ENCODE peak calls at places on chromosomes 12 and 14, in six cellular contexts. One of them, this sample, is unnamed.

GRCh38 chr12:90953956-90954421 is 987 bp downstream of the CCER1 start:
- DNase-seq in IMR-90: no peak
- DNase-seq in activated CD8-positive, alpha-beta memory T cell treated with anti-CD3 and anti-CD28 coated beads for 4 hours: no peak
- DNase-seq in H1: peak; percentile 87
- DNase-seq in heart left ventricle: no peak
- DNase-seq in DMS53: peak; percentile 15
- DNase-seq in this sample: no peak

GRCh38 chr12:84599539-84599938 is 313.1 kb downstream of the SLC6A15 start:
- DNase-seq in heart left ventricle: no peak
- DNase-seq in activated CD8-positive, alpha-beta memory T cell treated with anti-CD3 and anti-CD28 coated beads for 4 hours: no peak
- DNase-seq in H1: no peak
- DNase-seq in IMR-90: no peak
- DNase-seq in DMS53: peak; percentile 89
- DNase-seq in this sample: no peak

GRCh38 chr12:124020398-124021024 is 47.5 kb downstream of the ZNF664 start:
- DNase-seq in DMS53: no peak
- DNase-seq in H1: no peak
- DNase-seq in heart left ventricle: no peak
- DNase-seq in IMR-90: no peak
- DNase-seq in activated CD8-positive, alpha-beta memory T cell treated with anti-CD3 and anti-CD28 coated beads for 4 hours: no peak
- DNase-seq in this sample: no peak

GRCh38 chr14:73785336-73785833 is 66.2 kb upstream of the PTGR2 start:
- DNase-seq in DMS53: no peak
- DNase-seq in activated CD8-positive, alpha-beta memory T cell treated with anti-CD3 and anti-CD28 coated beads for 4 hours: no peak
- DNase-seq in heart left ventricle: no peak
- DNase-seq in IMR-90: peak; percentile 93
- DNase-seq in H1: no peak
- DNase-seq in this sample: no peak

GRCh38 chr12:99009654-99010296 is 364.7 kb downstream of the APAF1 start:
- DNase-seq in activated CD8-positive, alpha-beta memory T cell treated with anti-CD3 and anti-CD28 coated beads for 4 hours: no peak
- DNase-seq in IMR-90: no peak
- DNase-seq in DMS53: no peak
- DNase-seq in heart left ventricle: no peak
- DNase-seq in H1: no peak
- DNase-seq in this sample: no peak

GRCh38 chr12:16359512-16360491 is 12.4 kb downstream of the MGST1 start:
- DNase-seq in IMR-90: peak; percentile 47
- DNase-seq in activated CD8-positive, alpha-beta memory T cell treated with anti-CD3 and anti-CD28 coated beads for 4 hours: no peak
- DNase-seq in DMS53: peak; percentile 90
- DNase-seq in heart left ventricle: peak; percentile 20
- DNase-seq in H1: peak; percentile 41
- DNase-seq in this sample: peak; percentile 21

GRCh38 chr14:105169776-105170655 is 1.4 kb upstream of the JAG2 start:
- DNase-seq in IMR-90: no peak
- DNase-seq in heart left ventricle: no peak
- DNase-seq in H1: no peak
- DNase-seq in DMS53: peak; percentile 54
- DNase-seq in activated CD8-positive, alpha-beta memory T cell treated with anti-CD3 and anti-CD28 coated beads for 4 hours: no peak
- DNase-seq in this sample: no peak

GRCh38 chr14:103444837-103445524 is 59.8 kb downstream of the MARK3 start:
- DNase-seq in H1: no peak
- DNase-seq in heart left ventricle: no peak
- DNase-seq in DMS53: peak; percentile 68
- DNase-seq in activated CD8-positive, alpha-beta memory T cell treated with anti-CD3 and anti-CD28 coated beads for 4 hours: no peak
- DNase-seq in IMR-90: peak; percentile 83
- DNase-seq in this sample: no peak

GRCh38 chr14:64580451-64580850 is 30.7 kb downstream of the PPP1R36 start:
- DNase-seq in H1: no peak
- DNase-seq in DMS53: no peak
- DNase-seq in heart left ventricle: no peak
- DNase-seq in activated CD8-positive, alpha-beta memory T cell treated with anti-CD3 and anti-CD28 coated beads for 4 hours: no peak
- DNase-seq in IMR-90: peak; percentile 45
- DNase-seq in this sample: no peak

GRCh38 chr12:80823393-80823792 is 106.7 kb downstream of the MYF5 start:
- DNase-seq in DMS53: no peak
- DNase-seq in H1: no peak
- DNase-seq in activated CD8-positive, alpha-beta memory T cell treated with anti-CD3 and anti-CD28 coated beads for 4 hours: no peak
- DNase-seq in heart left ventricle: no peak
- DNase-seq in IMR-90: no peak
- DNase-seq in this sample: no peak

GRCh38 chr14:63499701-63500250 is 43.4 kb downstream of the PPP2R5E start:
- DNase-seq in activated CD8-positive, alpha-beta memory T cell treated with anti-CD3 and anti-CD28 coated beads for 4 hours: no peak
- DNase-seq in heart left ventricle: no peak
- DNase-seq in DMS53: no peak
- DNase-seq in H1: no peak
- DNase-seq in IMR-90: peak; percentile 77
- DNase-seq in this sample: peak; percentile 39

GRCh38 chr12:107600596-107601144 is 84.9 kb upstream of the PWP1 start:
- DNase-seq in IMR-90: no peak
- DNase-seq in DMS53: no peak
- DNase-seq in heart left ventricle: no peak
- DNase-seq in H1: no peak
- DNase-seq in activated CD8-positive, alpha-beta memory T cell treated with anti-CD3 and anti-CD28 coated beads for 4 hours: no peak
- DNase-seq in this sample: no peak

GRCh38 chr12:53466640-53467039 is 14.7 kb downstream of the PCBP2 start:
- DNase-seq in heart left ventricle: no peak
- DNase-seq in H1: no peak
- DNase-seq in DMS53: peak; percentile 28
- DNase-seq in activated CD8-positive, alpha-beta memory T cell treated with anti-CD3 and anti-CD28 coated beads for 4 hours: no peak
- DNase-seq in IMR-90: no peak
- DNase-seq in this sample: peak; percentile 37

GRCh38 chr14:76759589-76759988 is 1.7 kb upstream of the VASH1 start:
- DNase-seq in IMR-90: no peak
- DNase-seq in DMS53: no peak
- DNase-seq in H1: no peak
- DNase-seq in heart left ventricle: no peak
- DNase-seq in activated CD8-positive, alpha-beta memory T cell treated with anti-CD3 and anti-CD28 coated beads for 4 hours: no peak
- DNase-seq in this sample: no peak

GRCh38 chr12:128316981-128317526 is 50.1 kb downstream of the TMEM132C start:
- DNase-seq in activated CD8-positive, alpha-beta memory T cell treated with anti-CD3 and anti-CD28 coated beads for 4 hours: no peak
- DNase-seq in IMR-90: no peak
- DNase-seq in DMS53: no peak
- DNase-seq in H1: no peak
- DNase-seq in heart left ventricle: no peak
- DNase-seq in this sample: no peak

GRCh38 chr12:102426599-102427541 is 53.5 kb downstream of the IGF1 start:
- DNase-seq in heart left ventricle: no peak
- DNase-seq in H1: no peak
- DNase-seq in IMR-90: peak; percentile 51
- DNase-seq in DMS53: no peak
- DNase-seq in activated CD8-positive, alpha-beta memory T cell treated with anti-CD3 and anti-CD28 coated beads for 4 hours: no peak
- DNase-seq in this sample: peak; percentile 11

GRCh38 chr12:118061876-118062791 is 1.2 kb upstream of the WSB2 start:
- DNase-seq in activated CD8-positive, alpha-beta memory T cell treated with anti-CD3 and anti-CD28 coated beads for 4 hours: no peak
- DNase-seq in IMR-90: peak; percentile 58
- DNase-seq in heart left ventricle: peak; percentile 47
- DNase-seq in H1: no peak
- DNase-seq in DMS53: peak; percentile 85
- DNase-seq in this sample: no peak

GRCh38 chr14:104358528-104359300 is 220.3 kb downstream of the KIF26A start:
- DNase-seq in DMS53: no peak
- DNase-seq in IMR-90: no peak
- DNase-seq in heart left ventricle: no peak
- DNase-seq in activated CD8-positive, alpha-beta memory T cell treated with anti-CD3 and anti-CD28 coated beads for 4 hours: no peak
- DNase-seq in H1: no peak
- DNase-seq in this sample: peak; percentile 4

GRCh38 chr12:3431685-3432084 is 59.3 kb upstream of the PRMT8 start:
- DNase-seq in H1: no peak
- DNase-seq in DMS53: peak; percentile 91
- DNase-seq in activated CD8-positive, alpha-beta memory T cell treated with anti-CD3 and anti-CD28 coated beads for 4 hours: no peak
- DNase-seq in heart left ventricle: no peak
- DNase-seq in IMR-90: no peak
- DNase-seq in this sample: no peak

GRCh38 chr12:122836027-122836921 is 1.0 kb downstream of the HIP1R start:
- DNase-seq in DMS53: peak; percentile 80
- DNase-seq in activated CD8-positive, alpha-beta memory T cell treated with anti-CD3 and anti-CD28 coated beads for 4 hours: no peak
- DNase-seq in IMR-90: peak; percentile 16
- DNase-seq in heart left ventricle: no peak
- DNase-seq in H1: no peak
- DNase-seq in this sample: no peak

GRCh38 chr12:79557690-79558315 is 133.0 kb downstream of the PAWR start:
- DNase-seq in H1: no peak
- DNase-seq in activated CD8-positive, alpha-beta memory T cell treated with anti-CD3 and anti-CD28 coated beads for 4 hours: no peak
- DNase-seq in DMS53: no peak
- DNase-seq in IMR-90: no peak
- DNase-seq in heart left ventricle: no peak
- DNase-seq in this sample: no peak